ENCODE peak calls at places on chromosomes 3 and 15, in eight cellular contexts. B, Y, R, O, D, C, N and S are unnamed samples.

GRCh38 chr3:67790043-67790442 is 135.6 kb upstream of the SUCLG2 start:
- DNase-seq in B (no peak), Y (peak), D (no peak), N (peak), C (no peak), R (peak), O (peak), S (peak)

GRCh38 chr3:69326821-69327433 is 59.0 kb downstream of the FRMD4B start:
- DNase-seq in O (no peak), R (no peak), C (no peak), B (no peak), N (no peak), Y (no peak), D (no peak), S (no peak)

GRCh38 chr3:25021816-25022215 is 406.2 kb upstream of the RARB start:
- DNase-seq in C (no peak), D (no peak), O (no peak), Y (no peak), B (no peak), N (no peak), R (no peak), S (no peak)

GRCh38 chr15:94535298-94536048 is 304.1 kb downstream of the MCTP2 start:
- DNase-seq in D (no peak), B (no peak), R (no peak), C (no peak), O (no peak), N (no peak), Y (no peak), S (no peak)

GRCh38 chr15:57198654-57199241 is 177.6 kb upstream of the CGNL1 start:
- DNase-seq in Y (peak), C (no peak), B (no peak), D (no peak), N (no peak), O (no peak), R (no peak), S (peak)

GRCh38 chr3:147934316-147935188 is 525.4 kb downstream of the ZIC1 start:
- DNase-seq in N (no peak), C (no peak), R (no peak), Y (no peak), B (no peak), O (no peak), D (no peak), S (no peak)

GRCh38 chr15:85691350-85692240 is 103.1 kb downstream of the KLHL25 start:
- DNase-seq in O (no peak), C (no peak), Y (no peak), D (no peak), B (no peak), N (peak), R (no peak), S (peak)

GRCh38 chr15:61624950-61625349 is 395.8 kb upstream of the RORA start:
- DNase-seq in D (no peak), N (no peak), C (no peak), R (no peak), B (no peak), Y (no peak), O (no peak), S (no peak)

GRCh38 chr3:188219147-188219546 is 65.2 kb downstream of the LPP start:
- DNase-seq in Y (no peak), B (no peak), R (no peak), C (no peak), N (no peak), D (no peak), O (no peak), S (no peak)

GRCh38 chr15:29925227-29926082 is 103.2 kb upstream of the TJP1 start:
- DNase-seq in B (no peak), C (peak), N (peak), O (peak), D (peak), Y (peak), R (peak), S (peak)

GRCh38 chr3:102035118-102035517 is 185.8 kb downstream of the NFKBIZ start:
- DNase-seq in Y (no peak), R (no peak), C (no peak), B (no peak), D (no peak), N (no peak), O (no peak), S (no peak)

GRCh38 chr3:126745760-126746394 is 41.8 kb downstream of the CHCHD6 start:
- DNase-seq in C (no peak), B (no peak), N (peak), O (no peak), D (peak), Y (no peak), R (no peak), S (peak)

GRCh38 chr15:91694829-91695205 is 158.7 kb upstream of the SLCO3A1 start:
- DNase-seq in B (peak), R (no peak), O (no peak), Y (peak), D (peak), C (peak), N (no peak), S (peak)

GRCh38 chr15:74716647-74717046 is 8.7 kb downstream of the CYP1A1 start:
- DNase-seq in C (no peak), N (no peak), D (no peak), Y (no peak), B (no peak), O (no peak), R (no peak), S (no peak)

GRCh38 chr3:109330405-109330804 is 6.9 kb downstream of the DPPA4 start:
- DNase-seq in Y (no peak), B (no peak), C (no peak), R (no peak), N (no peak), D (no peak), O (no peak), S (no peak)

GRCh38 chr3:109328202-109328601 is 9.1 kb downstream of the DPPA4 start:
- DNase-seq in B (no peak), C (no peak), O (no peak), D (no peak), Y (no peak), N (no peak), R (no peak), S (no peak)

GRCh38 chr3:109325657-109326056 is 9.3 kb upstream of the DPPA2 start:
- DNase-seq in Y (no peak), D (no peak), B (no peak), C (no peak), R (no peak), O (no peak), N (no peak), S (no peak)

DNA sequence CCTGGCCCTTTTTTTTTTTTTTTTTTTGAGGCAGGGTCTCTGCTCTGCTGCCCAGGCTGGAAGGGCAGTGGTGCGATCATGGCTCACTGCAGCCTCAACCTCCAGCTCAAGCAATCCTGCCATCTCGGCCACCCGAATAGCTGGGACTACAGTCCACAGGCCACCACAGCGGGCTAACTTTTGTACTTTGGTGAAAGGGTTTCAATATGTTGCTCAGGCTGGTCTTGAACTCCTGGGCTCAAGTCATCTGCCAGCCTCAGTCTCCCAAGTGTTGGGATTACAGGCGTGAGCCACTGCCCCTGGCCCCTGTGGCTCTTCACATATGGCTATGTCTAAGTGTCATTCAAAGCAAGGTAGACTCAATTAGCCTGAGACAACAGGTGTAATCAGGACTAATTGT is 8.8 kb upstream of the DPPA2 start:
- DNase-seq in N (no peak), Y (no peak), O (no peak), R (no peak), D (no peak), C (no peak), B (no peak), S (no peak)
- TF ChIP-seq EP300 in N (no peak), Y (no peak), O (no peak), R (no peak), D (no peak), C (no peak), B (no peak), S (no peak)

GRCh38 chr15:60038111-60038521 is 34.0 kb downstream of the FOXB1 start:
- DNase-seq in C (no peak), R (no peak), O (no peak), B (no peak), N (peak), D (no peak), Y (no peak), S (no peak)
- TF ChIP-seq EP300 in C (no peak), R (no peak), O (no peak), B (no peak), N (no peak), D (no peak), Y (no peak), S (no peak)

GRCh38 chr15:67741313-67741712 is 84.0 kb upstream of the SKOR1 start:
- DNase-seq in N (no peak), O (no peak), R (no peak), D (no peak), Y (no peak), C (no peak), B (no peak), S (no peak)
- TF ChIP-seq EP300 in N (no peak), O (no peak), R (no peak), D (no peak), Y (no peak), C (no peak), B (no peak), S (no peak)

GRCh38 chr3:112394008-112394616 is 61.2 kb downstream of the CD200 start:
- DNase-seq in D (no peak), B (no peak), C (peak), N (no peak), Y (no peak), R (no peak), O (no peak), S (no peak)

GRCh38 chr3:112397529-112397928 is 64.6 kb downstream of the CD200 start:
- DNase-seq in Y (no peak), C (no peak), O (no peak), B (no peak), R (no peak), D (no peak), N (no peak), S (no peak)

GRCh38 chr3:112393360-112393728 is 60.4 kb downstream of the CD200 start:
- DNase-seq in O (no peak), C (no peak), N (no peak), Y (no peak), D (no peak), R (no peak), B (no peak), S (no peak)

GRCh38 chr3:112392393-112393359 is 59.7 kb downstream of the CD200 start:
- DNase-seq in O (no peak), C (no peak), N (no peak), D (no peak), R (no peak), B (no peak), Y (no peak), S (no peak)

GRCh38 chr3:112395166-112395894 is 62.4 kb downstream of the CD200 start:
- DNase-seq in Y (no peak), B (no peak), C (no peak), R (no peak), O (no peak), N (no peak), D (no peak), S (no peak)
- TF ChIP-seq EP300 in Y (no peak), B (no peak), C (no peak), R (no peak), O (no peak), N (no peak), D (no peak), S (no peak)

DNA sequence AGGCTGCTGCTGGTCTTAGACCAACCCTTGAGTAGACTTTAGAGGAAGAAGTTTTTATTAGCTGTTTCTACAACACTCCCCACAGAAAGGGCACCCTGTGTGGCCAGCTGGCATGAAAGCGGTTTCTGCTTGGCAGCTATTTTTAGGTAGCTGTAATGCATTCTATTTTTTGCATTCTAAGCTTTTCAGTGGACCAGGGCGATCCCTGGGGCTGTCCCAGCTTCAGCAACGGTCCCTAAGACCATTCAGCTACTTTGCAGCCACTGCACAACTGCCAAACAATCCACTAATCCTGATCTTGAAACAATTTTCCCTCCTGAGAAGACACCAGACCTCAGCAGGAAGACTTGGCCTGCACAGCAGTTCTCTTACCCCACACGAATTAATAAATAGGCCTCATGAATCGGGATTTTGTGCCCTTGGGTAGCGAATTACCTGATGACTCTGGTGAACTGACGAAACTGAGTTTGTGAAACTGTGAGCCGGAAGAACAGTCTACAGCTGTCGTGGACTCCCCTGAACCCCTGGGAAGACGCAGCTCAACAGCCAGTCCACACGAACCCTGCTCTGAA is 14.6 kb upstream of the TFRC start:
- DNase-seq in Y (no peak), N (peak), O (no peak), C (peak), R (no peak), B (no peak), D (no peak), S (peak)
- TF ChIP-seq EP300 in Y (no peak), N (no peak), O (no peak), C (no peak), R (no peak), B (peak), D (no peak), S (no peak)

DNA sequence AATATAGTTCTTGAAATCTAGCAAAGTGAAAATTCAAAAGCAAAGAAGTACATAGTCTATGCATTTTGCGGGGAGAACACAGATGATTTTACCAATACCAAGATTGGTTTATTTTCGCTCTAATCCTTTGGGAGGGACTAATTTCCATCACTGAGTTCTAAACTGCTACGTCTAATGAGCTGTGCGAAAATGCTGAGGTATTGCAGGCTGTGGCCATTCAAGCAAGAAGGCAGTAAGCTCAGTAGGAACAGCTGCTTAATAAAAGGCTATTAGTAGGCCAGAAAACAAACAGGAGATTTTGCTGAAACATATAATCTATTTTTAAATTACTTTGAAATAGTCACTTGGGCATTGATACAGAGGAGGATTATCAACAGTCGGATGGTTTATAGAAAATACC is 379.0 kb downstream of the CNTN4 start:
- DNase-seq in B (no peak), D (no peak), N (no peak), O (no peak), C (no peak), R (no peak), Y (no peak), S (no peak)
- TF ChIP-seq EP300 in B (no peak), D (no peak), N (no peak), O (no peak), C (no peak), R (no peak), Y (no peak), S (no peak)

GRCh38 chr3:57973715-57974477 is 34.3 kb upstream of the FLNB start:
- DNase-seq in B (no peak), D (no peak), C (no peak), O (no peak), Y (no peak), N (no peak), R (no peak), S (no peak)
- TF ChIP-seq EP300 in B (no peak), D (no peak), C (no peak), O (no peak), Y (no peak), N (no peak), R (no peak), S (no peak)

GRCh38 chr3:128167973-128168674 is 14.8 kb downstream of the EEFSEC start:
- DNase-seq in R (no peak), N (no peak), D (no peak), B (no peak), C (no peak), Y (peak), O (no peak), S (no peak)
- TF ChIP-seq EP300 in R (no peak), N (no peak), D (no peak), B (no peak), C (no peak), Y (no peak), O (no peak), S (no peak)

GRCh38 chr15:35118987-35119386 is 33.9 kb upstream of the NANOGP8 start:
- DNase-seq in D (no peak), O (no peak), Y (no peak), N (no peak), C (no peak), B (no peak), R (no peak), S (no peak)

GRCh38 chr15:35112346-35112745 is 27.3 kb upstream of the NANOGP8 start:
- DNase-seq in R (no peak), Y (no peak), C (no peak), O (no peak), N (no peak), B (no peak), D (no peak), S (no peak)

GRCh38 chr15:35111861-35112260 is 26.8 kb upstream of the NANOGP8 start:
- DNase-seq in N (no peak), D (no peak), O (no peak), B (no peak), C (no peak), R (no peak), Y (no peak), S (no peak)

GRCh38 chr15:35117508-35118280 is 32.6 kb upstream of the NANOGP8 start:
- DNase-seq in N (no peak), B (no peak), R (no peak), D (no peak), C (no peak), O (no peak), Y (no peak), S (no peak)

GRCh38 chr15:35115155-35115725 is 30.1 kb upstream of the NANOGP8 start:
- DNase-seq in B (no peak), D (peak), O (no peak), N (no peak), Y (no peak), R (no peak), C (no peak), S (no peak)
- TF ChIP-seq EP300 in B (no peak), D (no peak), O (no peak), N (no peak), Y (no peak), R (no peak), C (no peak), S (no peak)

DNA sequence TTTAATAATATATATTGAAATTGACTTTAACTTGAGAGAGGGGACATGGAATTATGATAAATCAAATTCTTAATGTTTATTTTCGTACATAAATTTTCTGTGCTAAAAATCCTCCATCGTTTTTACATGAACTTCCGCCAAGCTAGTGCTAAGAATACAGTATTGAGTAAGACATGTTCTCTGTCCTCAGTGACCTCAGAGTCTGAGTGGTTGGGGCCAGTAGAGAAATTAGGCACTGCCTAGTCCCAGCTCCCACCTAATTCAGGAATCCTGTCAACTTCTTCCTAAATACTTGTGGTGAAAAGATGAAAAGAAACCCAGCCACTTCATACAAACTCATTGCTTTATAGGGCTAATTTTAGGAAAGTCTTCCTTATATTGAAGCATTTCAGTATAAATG is 110.3 kb downstream of the PPP2R3A start:
- DNase-seq in D (no peak), R (no peak), O (no peak), B (no peak), C (no peak), Y (no peak), N (no peak), S (no peak)
- TF ChIP-seq EP300 in D (no peak), R (no peak), O (no peak), B (no peak), C (no peak), Y (no peak), N (no peak), S (no peak)